ENCODE peak calls at places on chromosomes 2 and 18, in six cellular contexts. F is kidney tubule cell; J is astrocyte of the spinal cord; I is left lung; U is activated effector memory CD4-positive, alpha-beta T cell treated with Interleukin-2 at 50 U/mL for 16 hours; Y is A549. X is an unnamed sample.

GRCh38 chr2:60565472-60565871 is 12.0 kb upstream of the BCL11A start:
- DNase-seq in F (peak; percentile 20), J (peak; percentile 38), I (no peak), U (no peak), Y (no peak), X (peak; percentile 29)

GRCh38 chr18:68660355-68661183 is 54.3 kb downstream of the TMX3 start:
- DNase-seq in F (peak; percentile 45), J (peak; percentile 60), I (no peak), U (no peak), Y (peak; percentile 3), X (peak; percentile 62)

GRCh38 chr2:38182518-38183013 is 106.6 kb upstream of the CYP1B1 start:
- DNase-seq in F (no peak), J (peak; percentile 63), I (no peak), U (no peak), Y (no peak), X (no peak)

GRCh38 chr2:32474391-32474790 is 117.6 kb downstream of the BIRC6 start:
- DNase-seq in F (no peak), J (no peak), I (no peak), U (no peak), Y (no peak), X (no peak)

GRCh38 chr2:158101384-158101926 is at the start of gene UPP2:
- DNase-seq in F (no peak), J (no peak), I (no peak), U (no peak), Y (no peak), X (no peak)

GRCh38 chr2:105294046-105294445 is 35.5 kb downstream of the TGFBRAP1 start:
- DNase-seq in F (no peak), J (no peak), I (no peak), U (no peak), Y (no peak), X (no peak)

GRCh38 chr2:203225423-203226039 is 13.3 kb upstream of the CYP20A1 start:
- DNase-seq in F (peak; percentile 34), J (no peak), I (no peak), U (no peak), Y (no peak), X (peak; percentile 37)

GRCh38 chr2:238864207-238865014 is 16.5 kb downstream of the TWIST2 start:
- DNase-seq in F (peak; percentile 95), J (peak; percentile 98), I (peak; percentile 87), U (no peak), Y (peak; percentile 98), X (peak; percentile 99)

GRCh38 chr18:36933552-36933951 is 104.6 kb downstream of the KIAA1328 start:
- DNase-seq in F (no peak), J (no peak), I (no peak), U (no peak), Y (no peak), X (no peak)

GRCh38 chr2:55112229-55113016 is 62.2 kb upstream of the RTN4 start:
- DNase-seq in F (no peak), J (peak; percentile 87), I (peak; percentile 85), U (no peak), Y (no peak), X (peak; percentile 83)

GRCh38 chr2:232522014-232522854 is 2.0 kb downstream of the PRSS56 start:
- DNase-seq in F (peak; percentile 21), J (no peak), I (peak; percentile 93), U (peak; percentile 47), Y (peak; percentile 60), X (peak; percentile 9)

GRCh38 chr2:144401036-144401435 is 118.9 kb downstream of the ZEB2 start:
- DNase-seq in F (no peak), J (no peak), I (no peak), U (no peak), Y (no peak), X (no peak)

GRCh38 chr2:13611939-13612338 is 895.2 kb downstream of the TRIB2 start:
- DNase-seq in F (no peak), J (no peak), I (no peak), U (no peak), Y (no peak), X (no peak)

GRCh38 chr2:109218087-109218791 is 89.2 kb downstream of the SH3RF3 start:
- DNase-seq in F (peak; percentile 21), J (peak; percentile 61), I (no peak), U (no peak), Y (no peak), X (peak; percentile 55)

GRCh38 chr18:3594760-3595241 is 144.8 kb downstream of the TGIF1 start:
- DNase-seq in F (peak; percentile 46), J (peak; percentile 58), I (no peak), U (no peak), Y (no peak), X (peak; percentile 70)

GRCh38 chr2:159907914-159908313 is 109.9 kb upstream of the CD302 start:
- DNase-seq in F (peak; percentile 67), J (no peak), I (no peak), U (no peak), Y (no peak), X (no peak)

GRCh38 chr2:57828221-57828620 is 218.4 kb upstream of the VRK2 start:
- DNase-seq in F (no peak), J (no peak), I (no peak), U (no peak), Y (no peak), X (no peak)

GRCh38 chr2:168565512-168565911 is 109.4 kb downstream of the CERS6 start:
- DNase-seq in F (no peak), J (no peak), I (no peak), U (no peak), Y (no peak), X (no peak)

GRCh38 chr2:150486539-150487484 is 655 bp downstream of the RND3 start:
- DNase-seq in F (peak; percentile 49), J (peak; percentile 68), I (peak; percentile 70), U (no peak), Y (no peak), X (peak; percentile 61)

GRCh38 chr2:177984739-177985138 is 87.8 kb downstream of the PDE11A start:
- DNase-seq in F (peak; percentile 75), J (peak; percentile 60), I (no peak), U (no peak), Y (no peak), X (peak; percentile 19)

GRCh38 chr2:46187112-46187618 is 110.0 kb upstream of the EPAS1 start:
- DNase-seq in F (no peak), J (peak; percentile 51), I (no peak), U (no peak), Y (no peak), X (peak; percentile 46)

GRCh38 chr18:78743078-78743477 is 236.5 kb upstream of the SALL3 start:
- DNase-seq in F (no peak), J (no peak), I (no peak), U (no peak), Y (no peak), X (no peak)